ENCODE peak calls at places on chromosome 16, in six cellular contexts. One of them, this sample, is unnamed.

GRCh38 chr16:10151718-10152117 is 30.5 kb downstream of the GRIN2A start:
- ATAC-seq in right cardiac atrium: no peak
- ATAC-seq in left lung: no peak
- ATAC-seq in CD8-positive, alpha-beta T cell: no peak
- ATAC-seq in upper lobe of left lung: no peak
- ATAC-seq in A549: no peak
- ATAC-seq in this sample: no peak

GRCh38 chr16:297832-298231 is 14.9 kb downstream of the PDIA2 start:
- ATAC-seq in right cardiac atrium: peak; percentile 19
- ATAC-seq in left lung: no peak
- ATAC-seq in CD8-positive, alpha-beta T cell: no peak
- ATAC-seq in upper lobe of left lung: peak; percentile 18
- ATAC-seq in A549: no peak
- ATAC-seq in this sample: no peak

GRCh38 chr16:85900031-85900792 is 1.2 kb downstream of the IRF8 start:
- ATAC-seq in right cardiac atrium: no peak
- ATAC-seq in left lung: no peak
- ATAC-seq in CD8-positive, alpha-beta T cell: no peak
- ATAC-seq in upper lobe of left lung: peak; percentile 2
- ATAC-seq in A549: no peak
- ATAC-seq in this sample: no peak

GRCh38 chr16:66286527-66286926 is 80.0 kb upstream of the CDH5 start:
- ATAC-seq in right cardiac atrium: no peak
- ATAC-seq in left lung: no peak
- ATAC-seq in CD8-positive, alpha-beta T cell: no peak
- ATAC-seq in upper lobe of left lung: no peak
- ATAC-seq in A549: no peak
- ATAC-seq in this sample: no peak

GRCh38 chr16:66519482-66519881 is 30.4 kb downstream of the TK2 start:
- ATAC-seq in right cardiac atrium: no peak
- ATAC-seq in left lung: no peak
- ATAC-seq in CD8-positive, alpha-beta T cell: no peak
- ATAC-seq in upper lobe of left lung: no peak
- ATAC-seq in A549: no peak
- ATAC-seq in this sample: no peak

GRCh38 chr16:27421961-27422740 is 20.2 kb downstream of the IL21R start:
- ATAC-seq in right cardiac atrium: no peak
- ATAC-seq in left lung: no peak
- ATAC-seq in CD8-positive, alpha-beta T cell: no peak
- ATAC-seq in upper lobe of left lung: no peak
- ATAC-seq in A549: no peak
- ATAC-seq in this sample: no peak

GRCh38 chr16:57740423-57741071 is 5.0 kb downstream of the KATNB1 start:
- ATAC-seq in right cardiac atrium: no peak
- ATAC-seq in left lung: no peak
- ATAC-seq in CD8-positive, alpha-beta T cell: no peak
- ATAC-seq in upper lobe of left lung: no peak
- ATAC-seq in A549: no peak
- ATAC-seq in this sample: no peak

GRCh38 chr16:57863434-57864160 is 61.3 kb upstream of the KIFC3 start:
- ATAC-seq in right cardiac atrium: peak; percentile 93
- ATAC-seq in left lung: peak; percentile 96
- ATAC-seq in CD8-positive, alpha-beta T cell: no peak
- ATAC-seq in upper lobe of left lung: peak; percentile 88
- ATAC-seq in A549: peak; percentile 90
- ATAC-seq in this sample: peak; percentile 85

GRCh38 chr16:88382491-88383400 is at the start of gene ZNF469:
- ATAC-seq in right cardiac atrium: peak; percentile 29
- ATAC-seq in left lung: peak; percentile 48
- ATAC-seq in CD8-positive, alpha-beta T cell: no peak
- ATAC-seq in upper lobe of left lung: peak; percentile 47
- ATAC-seq in A549: peak; percentile 52
- ATAC-seq in this sample: peak; percentile 56

GRCh38 chr16:15399317-15399716 is 3.8 kb downstream of the MPV17L start:
- ATAC-seq in right cardiac atrium: no peak
- ATAC-seq in left lung: no peak
- ATAC-seq in CD8-positive, alpha-beta T cell: no peak
- ATAC-seq in upper lobe of left lung: no peak
- ATAC-seq in A549: no peak
- ATAC-seq in this sample: no peak

GRCh38 chr16:85327731-85328664 is 215.7 kb upstream of the CIBAR2 start:
- ATAC-seq in right cardiac atrium: peak; percentile 55
- ATAC-seq in left lung: peak; percentile 50
- ATAC-seq in CD8-positive, alpha-beta T cell: no peak
- ATAC-seq in upper lobe of left lung: no peak
- ATAC-seq in A549: no peak
- ATAC-seq in this sample: no peak

GRCh38 chr16:89491238-89491869 is 993 bp upstream of the ANKRD11 start:
- ATAC-seq in right cardiac atrium: no peak
- ATAC-seq in left lung: no peak
- ATAC-seq in CD8-positive, alpha-beta T cell: no peak
- ATAC-seq in upper lobe of left lung: no peak
- ATAC-seq in A549: peak; percentile 14
- ATAC-seq in this sample: no peak

GRCh38 chr16:89490386-89491237 is at the start of gene ANKRD11:
- ATAC-seq in right cardiac atrium: peak; percentile 98
- ATAC-seq in left lung: peak; percentile 96
- ATAC-seq in CD8-positive, alpha-beta T cell: peak; percentile 86
- ATAC-seq in upper lobe of left lung: peak; percentile 97
- ATAC-seq in A549: peak; percentile 93
- ATAC-seq in this sample: peak; percentile 98

GRCh38 chr16:89491974-89492687 is 1.8 kb upstream of the ANKRD11 start:
- ATAC-seq in right cardiac atrium: no peak
- ATAC-seq in left lung: no peak
- ATAC-seq in CD8-positive, alpha-beta T cell: no peak
- ATAC-seq in upper lobe of left lung: no peak
- ATAC-seq in A549: no peak
- ATAC-seq in this sample: no peak

GRCh38 chr16:89489040-89489721 is 1.2 kb downstream of the ANKRD11 start:
- ATAC-seq in right cardiac atrium: peak; percentile 52
- ATAC-seq in left lung: peak; percentile 47
- ATAC-seq in CD8-positive, alpha-beta T cell: peak; percentile 37
- ATAC-seq in upper lobe of left lung: peak; percentile 71
- ATAC-seq in A549: peak; percentile 55
- ATAC-seq in this sample: peak; percentile 58

GRCh38 chr16:89489731-89490385 is 503 bp downstream of the ANKRD11 start:
- ATAC-seq in right cardiac atrium: no peak
- ATAC-seq in left lung: no peak
- ATAC-seq in CD8-positive, alpha-beta T cell: no peak
- ATAC-seq in upper lobe of left lung: no peak
- ATAC-seq in A549: peak; percentile 1
- ATAC-seq in this sample: no peak
- H3K4me3 ChIP-seq in right cardiac atrium: peak overlapping the region; percentile 100
- H3K4me3 ChIP-seq in left lung: peak overlapping the region; percentile 89
- H3K4me3 ChIP-seq in CD8-positive, alpha-beta T cell: peak overlapping the region; percentile 63
- H3K4me3 ChIP-seq in upper lobe of left lung: peak overlapping the region; percentile 99
- H3K4me3 ChIP-seq in A549: peak overlapping the region; percentile 94
- H3K4me3 ChIP-seq in this sample: peak overlapping the region; percentile 89

GRCh38 chr16:55873122-55873521 is 2.1 kb downstream of the CES5A start:
- ATAC-seq in right cardiac atrium: no peak
- ATAC-seq in left lung: no peak
- ATAC-seq in CD8-positive, alpha-beta T cell: no peak
- ATAC-seq in upper lobe of left lung: no peak
- ATAC-seq in A549: no peak
- ATAC-seq in this sample: no peak

GRCh38 chr16:55868137-55868536 is 7.0 kb downstream of the CES5A start:
- ATAC-seq in right cardiac atrium: no peak
- ATAC-seq in left lung: no peak
- ATAC-seq in CD8-positive, alpha-beta T cell: no peak
- ATAC-seq in upper lobe of left lung: no peak
- ATAC-seq in A549: no peak
- ATAC-seq in this sample: no peak

GRCh38 chr16:55868980-55869379 is 6.2 kb downstream of the CES5A start:
- ATAC-seq in right cardiac atrium: no peak
- ATAC-seq in left lung: no peak
- ATAC-seq in CD8-positive, alpha-beta T cell: no peak
- ATAC-seq in upper lobe of left lung: no peak
- ATAC-seq in A549: no peak
- ATAC-seq in this sample: no peak

GRCh38 chr16:55872130-55872529 is 3.0 kb downstream of the CES5A start:
- ATAC-seq in right cardiac atrium: no peak
- ATAC-seq in left lung: no peak
- ATAC-seq in CD8-positive, alpha-beta T cell: no peak
- ATAC-seq in upper lobe of left lung: no peak
- ATAC-seq in A549: no peak
- ATAC-seq in this sample: no peak

DNA sequence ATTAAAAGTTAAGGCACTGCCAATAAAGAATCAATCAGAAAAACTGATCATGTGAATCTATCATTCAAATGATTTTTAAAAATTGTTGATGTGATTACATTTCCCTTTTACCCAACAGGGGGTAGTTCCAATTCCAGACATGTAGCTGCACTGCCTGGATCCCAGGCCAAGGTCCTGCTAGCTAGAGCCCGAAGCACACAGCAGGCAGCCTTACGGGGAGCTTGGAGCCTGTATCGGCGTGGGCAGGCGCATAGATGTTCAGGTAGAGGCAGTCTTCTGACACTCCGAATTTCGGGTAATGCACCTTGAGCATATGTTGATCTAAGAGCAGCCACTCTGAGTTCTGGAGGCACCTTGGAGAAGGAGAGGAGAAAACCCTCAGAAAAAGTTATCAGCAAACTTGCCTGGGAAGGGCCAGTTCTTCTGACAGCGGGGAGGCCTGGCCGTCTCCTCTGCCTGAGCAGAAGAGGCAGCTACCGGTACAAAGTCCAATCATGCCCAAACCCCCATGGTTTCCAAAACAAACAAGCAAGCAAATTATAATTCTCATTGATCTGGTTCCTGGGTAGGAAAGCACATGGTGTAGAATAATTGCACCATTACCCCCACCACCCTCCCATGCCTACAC is 3.6 kb downstream of the CES5A start:
- ATAC-seq in right cardiac atrium: no peak
- ATAC-seq in left lung: no peak
- ATAC-seq in CD8-positive, alpha-beta T cell: no peak
- ATAC-seq in upper lobe of left lung: no peak
- ATAC-seq in A549: no peak
- ATAC-seq in this sample: no peak
- H3K4me3 ChIP-seq in right cardiac atrium: no peak overlapping the region
- H3K4me3 ChIP-seq in left lung: no peak overlapping the region
- H3K4me3 ChIP-seq in CD8-positive, alpha-beta T cell: no peak overlapping the region
- H3K4me3 ChIP-seq in upper lobe of left lung: no peak overlapping the region
- H3K4me3 ChIP-seq in A549: no peak overlapping the region
- H3K4me3 ChIP-seq in this sample: no peak overlapping the region

GRCh38 chr16:29810699-29811169 is 1.3 kb upstream of the PRRT2 start:
- ATAC-seq in right cardiac atrium: no peak
- ATAC-seq in left lung: no peak
- ATAC-seq in CD8-positive, alpha-beta T cell: no peak
- ATAC-seq in upper lobe of left lung: no peak
- ATAC-seq in A549: no peak
- ATAC-seq in this sample: no peak
- H3K4me3 ChIP-seq in right cardiac atrium: no peak overlapping the region
- H3K4me3 ChIP-seq in left lung: no peak overlapping the region
- H3K4me3 ChIP-seq in CD8-positive, alpha-beta T cell: peak overlapping the region; percentile 73
- H3K4me3 ChIP-seq in upper lobe of left lung: peak overlapping the region; percentile 51
- H3K4me3 ChIP-seq in A549: no peak overlapping the region
- H3K4me3 ChIP-seq in this sample: no peak overlapping the region

GRCh38 chr16:3459401-3460090 is 16.1 kb downstream of the NAA60 start:
- ATAC-seq in right cardiac atrium: no peak
- ATAC-seq in left lung: peak; percentile 4
- ATAC-seq in CD8-positive, alpha-beta T cell: no peak
- ATAC-seq in upper lobe of left lung: no peak
- ATAC-seq in A549: no peak
- ATAC-seq in this sample: no peak

GRCh38 chr16:3460585-3460984 is 17.1 kb downstream of the NAA60 start:
- ATAC-seq in right cardiac atrium: no peak
- ATAC-seq in left lung: no peak
- ATAC-seq in CD8-positive, alpha-beta T cell: no peak
- ATAC-seq in upper lobe of left lung: no peak
- ATAC-seq in A549: no peak
- ATAC-seq in this sample: no peak

GRCh38 chr16:3460121-3460520 is 16.6 kb downstream of the NAA60 start:
- ATAC-seq in right cardiac atrium: no peak
- ATAC-seq in left lung: no peak
- ATAC-seq in CD8-positive, alpha-beta T cell: no peak
- ATAC-seq in upper lobe of left lung: no peak
- ATAC-seq in A549: no peak
- ATAC-seq in this sample: no peak

GRCh38 chr16:3458852-3459361 is 15.4 kb downstream of the NAA60 start:
- ATAC-seq in right cardiac atrium: no peak
- ATAC-seq in left lung: peak; percentile 58
- ATAC-seq in CD8-positive, alpha-beta T cell: no peak
- ATAC-seq in upper lobe of left lung: peak; percentile 1
- ATAC-seq in A549: no peak
- ATAC-seq in this sample: no peak

GRCh38 chr16:3461120-3461519 is 17.6 kb downstream of the NAA60 start:
- ATAC-seq in right cardiac atrium: no peak
- ATAC-seq in left lung: no peak
- ATAC-seq in CD8-positive, alpha-beta T cell: peak; percentile 37
- ATAC-seq in upper lobe of left lung: no peak
- ATAC-seq in A549: no peak
- ATAC-seq in this sample: no peak
- H3K4me3 ChIP-seq in right cardiac atrium: no peak overlapping the region
- H3K4me3 ChIP-seq in left lung: no peak overlapping the region
- H3K4me3 ChIP-seq in CD8-positive, alpha-beta T cell: peak overlapping the region; percentile 31
- H3K4me3 ChIP-seq in upper lobe of left lung: no peak overlapping the region
- H3K4me3 ChIP-seq in A549: no peak overlapping the region
- H3K4me3 ChIP-seq in this sample: no peak overlapping the region

DNA sequence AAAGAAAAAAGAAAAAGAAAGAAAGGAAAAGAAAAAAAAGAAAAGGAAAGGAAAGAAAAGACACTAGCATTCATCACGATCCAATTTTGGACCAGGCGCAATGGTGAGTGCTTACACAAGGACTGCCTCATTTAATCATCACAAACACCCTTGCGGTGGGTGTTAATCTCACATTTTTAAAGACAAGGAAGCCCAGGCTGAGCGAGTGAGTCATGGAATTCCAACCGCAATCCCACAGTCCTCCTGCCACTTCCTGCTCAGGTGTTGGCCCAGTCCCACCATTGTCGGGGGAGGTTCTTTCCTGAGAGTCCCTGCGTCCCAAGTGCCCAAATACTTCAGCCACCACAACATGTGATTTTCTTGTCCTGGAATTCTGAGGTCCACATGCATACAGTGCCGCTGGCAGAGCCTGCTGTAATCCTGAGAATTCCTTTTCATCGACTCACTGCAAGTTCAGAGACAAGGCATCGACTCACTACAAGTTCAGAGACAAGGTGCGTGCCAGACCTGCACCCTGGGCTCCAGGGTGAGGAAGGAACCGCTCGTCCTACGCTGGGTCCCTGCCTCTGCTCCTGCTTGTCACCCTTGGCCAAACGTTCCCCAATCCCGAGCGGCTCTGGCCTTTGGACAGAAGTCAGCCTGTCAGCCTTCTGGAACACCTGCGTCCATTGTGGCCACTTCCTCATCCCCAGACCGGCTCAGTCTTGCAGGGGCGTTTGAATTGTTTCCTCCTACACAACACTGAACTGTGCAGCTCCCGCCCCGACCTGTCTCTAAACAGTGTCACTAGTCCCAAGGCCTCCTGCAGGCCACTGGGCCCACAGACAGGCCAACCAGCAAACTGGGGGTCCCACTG is 5.8 kb downstream of the ZG16B start:
- ATAC-seq in right cardiac atrium: no peak
- ATAC-seq in left lung: peak; percentile 83
- ATAC-seq in CD8-positive, alpha-beta T cell: no peak
- ATAC-seq in upper lobe of left lung: peak; percentile 64
- ATAC-seq in A549: peak; percentile 74
- ATAC-seq in this sample: peak; percentile 44
- H3K4me3 ChIP-seq in right cardiac atrium: no peak overlapping the region
- H3K4me3 ChIP-seq in left lung: no peak overlapping the region
- H3K4me3 ChIP-seq in CD8-positive, alpha-beta T cell: no peak overlapping the region
- H3K4me3 ChIP-seq in upper lobe of left lung: no peak overlapping the region
- H3K4me3 ChIP-seq in A549: no peak overlapping the region
- H3K4me3 ChIP-seq in this sample: no peak overlapping the region

This sample was measured in gastroesophageal sphincter.